ENCODE peak calls at places on chromosomes 11 and 22, in four cellular contexts. F is Caco-2, L is A549, C is adrenal gland. I is an unnamed sample.

GRCh38 chr22:50083462-50084081 is 1.7 kb downstream of the MLC1 start:
- DNase-seq in F (no peak), L (no peak), C (no peak), I (no peak)

GRCh38 chr11:64245401-64245796 is 1.3 kb downstream of the PPP1R14B start:
- DNase-seq in F (no peak), L (no peak), C (peak), I (peak)

GRCh38 chr11:2990617-2991476 is 1.3 kb downstream of the NAP1L4 start:
- DNase-seq in F (peak), L (peak), C (no peak), I (peak)

GRCh38 chr11:75240381-75241035 is at the start of gene TPBGL:
- DNase-seq in F (peak), L (no peak), C (no peak), I (peak)

GRCh38 chr11:77557553-77557952 is 32.2 kb upstream of the AQP11 start:
- DNase-seq in F (no peak), L (peak), C (no peak), I (peak)

GRCh38 chr11:41414771-41415440 is 44.5 kb downstream of the LRRC4C start:
- DNase-seq in F (no peak), L (no peak), C (no peak), I (no peak)

GRCh38 chr22:19182472-19183157 is 4.1 kb upstream of the SLC25A1 start:
- DNase-seq in F (no peak), L (no peak), C (no peak), I (no peak)

GRCh38 chr22:20437253-20438065 is at the start of gene SCARF2:
- DNase-seq in F (no peak), L (no peak), C (no peak), I (no peak)

GRCh38 chr11:117839936-117840813 is 15.6 kb upstream of the FXYD2 start:
- DNase-seq in F (peak), L (no peak), C (peak), I (no peak)

GRCh38 chr11:36123353-36124220 is 165.6 kb downstream of the COMMD9 start:
- DNase-seq in F (no peak), L (no peak), C (no peak), I (no peak)

GRCh38 chr11:63445720-63446119 is 45.2 kb downstream of the PLAAT5 start:
- DNase-seq in F (no peak), L (no peak), C (no peak), I (no peak)

GRCh38 chr11:31722754-31723153 is 88.4 kb downstream of the PAX6 start:
- DNase-seq in F (no peak), L (no peak), C (no peak), I (no peak)

GRCh38 chr11:62445314-62445740 is 26.5 kb downstream of the SCGB1A1 start:
- DNase-seq in F (no peak), L (no peak), C (no peak), I (no peak)

GRCh38 chr11:112248216-112248615 is 12.4 kb downstream of the PLET1 start:
- DNase-seq in F (no peak), L (no peak), C (no peak), I (no peak)

GRCh38 chr11:64777449-64778222 is 706 bp downstream of the SF1 start:
- DNase-seq in F (peak), L (peak), C (peak), I (peak)

GRCh38 chr22:35538801-35539321 is 1.8 kb upstream of the RASD2 start:
- DNase-seq in F (no peak), L (peak), C (peak), I (peak)

GRCh38 chr11:30143098-30143705 is 87.6 kb upstream of the FSHB start:
- DNase-seq in F (no peak), L (peak), C (no peak), I (peak)
- TF ChIP-seq CTCF in F (peak), L (peak), C (peak), I (peak)

GRCh38 chr11:124633355-124633754 is 10.7 kb downstream of the TBRG1 start:
- DNase-seq in F (no peak), L (peak), C (no peak), I (no peak)
- TF ChIP-seq CTCF in F (peak), L (peak), C (no peak), I (no peak)

DNA sequence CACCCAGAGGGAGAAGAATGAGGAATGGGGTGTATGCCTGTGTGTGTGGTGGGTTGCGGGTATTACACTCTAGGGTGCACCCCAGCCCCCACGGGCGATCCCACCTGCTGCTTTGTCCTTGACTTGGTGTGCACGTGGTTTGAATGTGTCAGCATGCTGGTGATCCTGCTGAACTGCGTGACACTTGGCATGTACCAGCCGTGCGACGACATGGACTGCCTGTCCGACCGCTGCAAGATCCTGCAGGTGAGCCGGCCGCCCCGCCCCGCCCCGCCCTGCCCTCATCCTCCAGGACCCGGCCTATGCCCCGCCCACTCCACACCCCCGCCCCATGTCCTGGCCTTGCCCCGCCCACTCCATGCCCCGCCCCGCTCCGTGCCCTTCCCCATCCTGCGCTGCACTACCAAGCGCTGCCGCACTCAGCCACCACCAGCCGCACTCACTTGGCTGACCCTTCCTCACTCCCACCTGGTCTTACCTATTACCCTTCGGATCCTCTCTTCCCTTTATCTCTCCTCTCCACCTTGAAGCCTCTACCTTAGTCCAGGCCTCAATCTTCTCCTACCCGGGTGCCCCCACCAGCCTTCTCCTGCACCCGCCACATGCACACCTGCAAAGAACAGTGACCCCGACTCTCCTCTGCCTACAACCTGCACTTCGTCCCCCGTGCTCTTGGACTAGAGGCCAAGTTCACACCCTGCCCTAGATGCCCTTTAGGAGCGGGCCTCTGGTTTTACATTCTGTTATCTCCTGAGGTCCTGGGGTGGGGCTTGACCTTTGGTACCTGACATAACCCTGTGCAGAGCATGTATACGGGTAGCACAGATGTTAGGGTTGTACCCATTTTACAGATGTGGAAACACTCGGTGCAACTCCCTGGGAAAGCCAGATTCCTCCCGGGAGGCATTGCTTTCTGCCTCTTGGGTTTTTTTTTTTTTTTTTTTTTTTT is 27.7 kb downstream of the CACNA1I start:
- DNase-seq in F (peak), L (peak), C (no peak), I (peak)
- TF ChIP-seq CTCF in F (no peak), L (no peak), C (no peak), I (no peak)

GRCh38 chr11:86421976-86422770 is 47.5 kb downstream of the CCDC81 start:
- DNase-seq in F (no peak), L (no peak), C (no peak), I (no peak)

GRCh38 chr11:86416494-86416893 is 41.8 kb downstream of the CCDC81 start:
- DNase-seq in F (no peak), L (no peak), C (no peak), I (no peak)

GRCh38 chr11:86418513-86418912 is 43.8 kb downstream of the CCDC81 start:
- DNase-seq in F (no peak), L (no peak), C (no peak), I (no peak)

GRCh38 chr11:86414032-86414431 is 39.3 kb downstream of the CCDC81 start:
- DNase-seq in F (no peak), L (no peak), C (no peak), I (no peak)

DNA sequence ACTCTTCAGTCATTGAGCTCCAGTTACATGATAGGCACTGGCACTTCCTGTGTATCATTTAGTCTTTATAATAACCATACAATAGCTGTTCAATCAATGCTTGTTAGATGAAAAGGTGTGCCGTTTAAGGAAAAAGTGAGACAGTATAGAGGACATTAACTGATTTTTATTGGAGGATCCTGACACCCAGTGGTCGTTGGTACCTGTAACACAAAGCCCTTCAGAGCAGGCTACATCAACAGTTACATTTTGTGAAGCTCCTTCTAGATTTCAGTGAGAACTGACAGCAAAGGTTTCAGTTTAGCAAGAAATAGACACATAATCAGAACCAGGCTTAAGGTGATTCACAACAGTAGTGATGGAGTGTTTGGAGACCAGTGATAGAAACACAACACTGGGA is 44.2 kb downstream of the CCDC81 start:
- DNase-seq in F (no peak), L (peak), C (no peak), I (no peak)
- TF ChIP-seq CTCF in F (peak), L (no peak), C (no peak), I (no peak)

DNA sequence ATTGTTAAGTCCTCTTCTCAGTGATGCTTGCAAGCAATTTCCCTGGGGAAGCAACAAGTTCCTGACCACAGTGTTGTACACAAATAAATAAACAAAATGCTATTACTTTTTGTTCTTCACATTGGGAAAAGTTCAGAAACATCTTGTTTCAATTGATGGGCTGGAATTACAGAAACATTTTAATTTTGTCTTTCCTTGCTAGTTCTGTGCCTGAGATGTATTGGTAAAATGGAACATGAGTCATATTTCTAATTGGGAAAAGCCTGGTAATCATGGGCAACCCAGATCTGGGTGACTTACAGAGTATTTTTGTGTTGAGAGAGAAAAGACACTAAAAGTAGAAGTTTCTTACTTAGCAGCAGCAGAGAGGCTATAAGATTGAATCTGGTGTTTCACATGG is 576 bp upstream of the BLID start:
- DNase-seq in F (no peak), L (no peak), C (no peak), I (no peak)
- TF ChIP-seq CTCF in F (no peak), L (no peak), C (no peak), I (no peak)

GRCh38 chr11:93199616-93200015 is 1.8 kb upstream of the SLC36A4 start:
- DNase-seq in F (no peak), L (no peak), C (no peak), I (no peak)

GRCh38 chr11:93194673-93195291 is 3.0 kb downstream of the SLC36A4 start:
- DNase-seq in F (no peak), L (no peak), C (no peak), I (no peak)

GRCh38 chr11:93197383-93198220 is at the start of gene SLC36A4:
- DNase-seq in F (peak), L (peak), C (peak), I (peak)

GRCh38 chr11:93198221-93198650 is 445 bp upstream of the SLC36A4 start:
- DNase-seq in F (no peak), L (no peak), C (no peak), I (no peak)

DNA sequence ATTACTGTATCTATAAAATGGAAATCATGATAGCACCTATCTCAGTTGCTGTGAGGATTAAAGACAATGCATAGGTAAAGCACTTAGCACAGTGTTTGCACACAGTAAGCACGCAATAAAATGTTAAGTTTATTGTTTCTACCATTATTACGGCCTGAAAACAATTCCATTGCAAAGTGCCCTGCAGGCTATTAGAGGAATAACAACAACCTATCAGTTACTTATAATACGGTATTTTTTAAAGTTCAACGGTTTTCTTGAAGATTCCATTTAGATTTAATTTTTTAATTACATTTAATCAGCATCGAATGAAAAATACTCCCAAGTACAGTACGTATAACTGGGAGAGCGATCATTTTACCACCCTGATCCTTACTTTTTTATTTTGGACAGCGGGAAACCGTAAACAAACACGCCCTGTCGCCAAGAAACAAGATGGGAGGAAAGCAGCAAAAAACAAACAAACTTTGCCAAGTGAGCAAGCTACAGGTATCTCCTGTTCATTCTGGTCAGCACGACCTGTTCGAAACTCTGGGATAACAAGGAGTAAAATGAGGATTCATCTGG is 892 bp downstream of the SLC36A4 start:
- DNase-seq in F (no peak), L (no peak), C (no peak), I (no peak)
- TF ChIP-seq CTCF in F (peak), L (no peak), C (peak), I (no peak)

GRCh38 chr11:115751244-115751643 is 247.0 kb upstream of the CADM1 start:
- DNase-seq in F (no peak), L (no peak), C (no peak), I (no peak)
- TF ChIP-seq CTCF in F (no peak), L (no peak), C (no peak), I (no peak)